ENCODE peak calls at places on chromosomes 13 and 19, in four cellular contexts. R, V, A and J are unnamed samples.

GRCh38 chr13:21913010-21913409 is 242.1 kb downstream of the FGF9 start:
- DNase-seq in V (no peak), R (no peak), A (no peak), J (no peak)

GRCh38 chr13:112954488-112955270 is 14.3 kb upstream of the MCF2L start:
- DNase-seq in A (no peak), V (no peak), R (no peak), J (no peak)

GRCh38 chr19:29811125-29812079 is at the start of gene CCNE1:
- DNase-seq in A (peak; percentile 90), V (peak; percentile 95), R (peak; percentile 81), J (peak; percentile 98)

GRCh38 chr19:30307191-30307974 is 64.8 kb upstream of the ZNF536 start:
- DNase-seq in R (no peak), V (no peak), A (no peak), J (no peak)

GRCh38 chr19:33339016-33339749 is 34.3 kb upstream of the CEBPG start:
- DNase-seq in V (no peak), R (no peak), A (no peak), J (no peak)

GRCh38 chr13:73740681-73741080 is 393.5 kb downstream of the KLF12 start:
- DNase-seq in R (no peak), A (no peak), V (peak; percentile 14), J (no peak)

GRCh38 chr19:408441-409005 is 424 bp downstream of the C2CD4C start:
- DNase-seq in A (peak; percentile 41), R (no peak), V (no peak), J (peak; percentile 77)

GRCh38 chr19:3365447-3366103 is 808 bp upstream of the NFIC start:
- DNase-seq in R (peak; percentile 89), V (peak; percentile 77), A (peak; percentile 70), J (peak; percentile 89)

GRCh38 chr19:6313398-6313969 is 19.9 kb downstream of the ACER1 start:
- DNase-seq in R (no peak), V (no peak), A (no peak), J (peak; percentile 7)

GRCh38 chr19:13078897-13079541 is 23.6 kb downstream of the LYL1 start:
- DNase-seq in R (no peak), A (no peak), V (no peak), J (no peak)

GRCh38 chr13:89822467-89822866 is 1525.0 kb upstream of the MIR17HG start:
- DNase-seq in V (no peak), R (no peak), A (no peak), J (no peak)

GRCh38 chr19:1921825-1922224 is 16.6 kb downstream of the ADAT3 start:
- DNase-seq in V (no peak), A (no peak), R (no peak), J (no peak)

GRCh38 chr19:45322311-45322710 is 364 bp downstream of the CKM start:
- DNase-seq in V (no peak), R (no peak), A (no peak), J (no peak)

GRCh38 chr13:112241288-112241687 is 134.9 kb upstream of the SPACA7 start:
- DNase-seq in A (no peak), R (no peak), V (no peak), J (no peak)

GRCh38 chr13:73741111-73741510 is 393.1 kb downstream of the KLF12 start:
- DNase-seq in V (no peak), R (no peak), A (no peak), J (no peak)

GRCh38 chr19:58569943-58570670 is 3.0 kb downstream of the MZF1 start:
- DNase-seq in A (peak; percentile 48), V (no peak), R (no peak), J (peak; percentile 51)

GRCh38 chr13:107348931-107349330 is 781.0 kb upstream of the ARGLU1 start:
- DNase-seq in V (no peak), A (no peak), R (no peak), J (no peak)

GRCh38 chr13:107348471-107348870 is 780.5 kb upstream of the ARGLU1 start:
- DNase-seq in R (no peak), V (no peak), A (no peak), J (no peak)

GRCh38 chr13:107347641-107348369 is 779.9 kb upstream of the ARGLU1 start:
- DNase-seq in R (no peak), V (no peak), A (no peak), J (no peak)

DNA sequence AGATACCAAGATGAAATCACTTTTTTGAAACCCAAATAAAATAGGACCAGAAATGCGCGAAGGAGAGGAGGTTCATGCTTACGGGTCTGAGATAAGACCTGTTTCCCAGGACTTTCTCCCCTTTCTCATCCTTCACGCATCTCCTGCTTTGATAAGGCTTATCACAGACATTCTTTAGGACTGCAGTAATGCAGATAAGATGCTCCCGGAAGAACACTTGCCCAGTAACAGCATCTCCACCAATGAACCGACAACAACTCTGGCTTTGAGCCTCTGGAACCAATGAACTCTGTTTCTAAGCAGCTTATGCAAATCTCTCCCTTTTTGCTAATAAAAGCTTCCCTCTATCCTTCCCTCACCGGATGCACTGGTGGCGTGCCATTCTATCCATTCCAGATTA is 783.4 kb upstream of the ARGLU1 start:
- DNase-seq in R (no peak), V (no peak), A (no peak), J (no peak)
- H3K4me3 ChIP-seq in R (no peak overlapping the region), V (no peak overlapping the region), A (no peak overlapping the region), J (no peak overlapping the region)

DNA sequence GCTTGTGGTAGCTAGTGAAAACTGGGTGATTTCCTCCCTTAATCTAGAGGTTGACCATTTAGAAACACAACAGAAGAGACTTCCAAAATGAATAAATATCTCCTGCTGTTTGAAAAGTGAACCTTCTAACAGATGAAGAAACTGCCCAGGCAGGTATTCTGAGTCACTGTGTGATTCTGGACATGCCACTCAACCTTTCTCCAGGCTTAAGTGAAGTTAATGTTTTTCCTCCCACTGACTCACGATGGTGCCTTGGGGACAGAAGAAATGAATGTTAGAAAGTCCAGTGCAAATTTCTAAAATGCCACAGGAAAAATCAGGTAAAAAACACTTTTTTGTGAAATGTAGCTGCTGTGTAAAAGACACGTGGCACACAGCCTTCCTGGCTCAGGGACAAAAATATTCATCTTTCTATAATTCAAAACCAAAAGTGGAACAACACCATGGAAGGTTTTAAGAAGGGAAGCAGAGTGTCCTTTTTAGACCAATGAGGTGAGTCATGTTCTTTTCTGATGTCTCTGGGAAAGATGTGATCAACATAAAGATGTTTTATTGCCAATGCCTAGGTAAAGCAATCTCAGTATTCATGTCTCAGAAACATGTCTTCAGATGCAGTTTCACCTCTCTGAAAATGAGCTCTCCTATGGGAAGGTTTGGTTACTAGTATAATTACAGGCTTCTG is 9.1 kb downstream of the UBE2L5 start:
- DNase-seq in R (no peak), V (no peak), A (no peak), J (no peak)
- H3K27ac ChIP-seq in R (no peak overlapping the region), V (no peak overlapping the region), A (no peak overlapping the region), J (peak overlapping the region; percentile 82)

DNA sequence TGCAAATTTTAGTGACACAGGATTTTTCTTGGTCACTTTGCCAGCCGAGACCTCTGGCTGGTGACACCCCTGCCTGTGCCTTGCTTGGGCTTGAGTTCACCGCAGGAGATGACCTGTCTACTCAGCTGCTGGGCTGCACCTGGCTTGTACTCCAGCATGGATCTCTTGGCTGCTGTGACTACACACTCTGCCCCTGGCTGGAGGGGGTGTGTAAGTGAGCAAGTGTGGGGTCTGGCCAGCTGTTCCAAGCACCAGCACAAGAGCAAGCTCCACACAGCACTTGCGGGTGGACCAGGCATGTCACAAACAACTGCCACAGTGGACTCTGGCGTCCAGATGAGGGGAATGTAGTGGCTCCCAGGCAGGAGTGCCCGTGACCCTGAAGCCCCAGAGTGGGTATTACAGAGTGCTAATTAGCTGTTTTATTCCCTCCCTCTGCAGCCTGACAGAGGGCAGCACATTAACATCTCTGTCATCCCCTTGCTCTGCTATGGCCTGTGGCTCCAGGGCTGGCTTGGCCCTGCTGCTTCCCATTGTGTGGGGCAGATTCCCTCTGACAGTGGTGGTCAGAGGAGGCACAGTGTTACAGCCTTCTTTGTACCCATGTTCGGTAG is 1387.2 kb downstream of the OLFM4 start:
- DNase-seq in R (no peak), V (no peak), A (no peak), J (no peak)
- H3K9me3 ChIP-seq in R (no peaks in the 10 kb centered on the region), V (no peaks in the 10 kb centered on the region), A (no peaks in the 10 kb centered on the region), J (no peaks in the 10 kb centered on the region)

GRCh38 chr19:16403151-16403977 is 68.4 kb downstream of the EPS15L1 start:
- DNase-seq in V (no peak), A (no peak), R (peak; percentile 81), J (no peak)

GRCh38 chr19:16405797-16406196 is 66.0 kb downstream of the EPS15L1 start:
- DNase-seq in V (no peak), R (no peak), A (no peak), J (no peak)

GRCh38 chr19:16405091-16405490 is 66.7 kb downstream of the EPS15L1 start:
- DNase-seq in V (no peak), A (no peak), R (no peak), J (no peak)

GRCh38 chr19:16404396-16404795 is 67.4 kb downstream of the EPS15L1 start:
- DNase-seq in A (no peak), R (no peak), V (no peak), J (no peak)

DNA sequence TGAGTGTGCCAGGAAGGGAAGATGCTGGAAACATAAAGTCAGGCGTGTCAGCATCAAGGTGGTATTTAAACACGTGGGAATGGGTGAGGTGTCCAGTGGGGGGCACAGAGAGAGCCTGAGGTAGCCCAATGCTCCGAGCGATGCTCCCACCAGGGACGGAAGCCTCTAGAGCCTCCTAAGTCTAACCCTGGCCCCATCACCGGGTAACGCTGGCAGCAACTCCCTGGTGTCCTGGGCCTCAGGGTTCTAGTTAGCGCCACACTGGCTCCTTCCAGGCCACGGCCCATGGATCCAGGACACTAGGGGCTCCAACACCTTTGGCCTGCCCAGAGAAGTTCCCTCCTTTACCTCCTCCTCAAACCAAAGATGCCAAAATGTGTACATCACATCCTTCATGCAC is 65.4 kb downstream of the EPS15L1 start:
- DNase-seq in R (no peak), A (no peak), V (no peak), J (no peak)
- H3K4me3 ChIP-seq in R (no peak overlapping the region), A (no peak overlapping the region), V (no peak overlapping the region), J (no peak overlapping the region)